ENCODE peak calls at places on chromosomes 4 and X, in ten cellular contexts. F, V, A, C, S, M, D, T, L and O are unnamed samples.

GRCh38 chr4:79576480-79576803 is 168.4 kb upstream of the GK2 start:
- DNase-seq in A (peak), F (no peak), T (peak), D (peak), S (no peak), V (no peak), L (no peak), C (peak), M (no peak), O (no peak)

GRCh38 chrX:25002658-25003015 is 13.1 kb downstream of the ARX start:
- DNase-seq in A (no peak), F (no peak), M (peak), T (no peak), V (no peak), D (no peak), S (no peak), L (no peak), C (no peak), O (no peak)

GRCh38 chrX:29257516-29257915 is 670.3 kb downstream of the IL1RAPL1 start:
- DNase-seq in C (no peak), T (peak), S (no peak), M (no peak), D (no peak), A (no peak), V (no peak), L (no peak), F (no peak), O (no peak)

GRCh38 chr4:184417802-184418511 is 56.4 kb downstream of the IRF2 start:
- DNase-seq in T (peak), V (peak), A (peak), F (no peak), M (no peak), D (no peak), S (peak), C (peak), L (peak), O (no peak)

GRCh38 chr4:150192986-150193385 is 114.7 kb downstream of the DCLK2 start:
- DNase-seq in M (no peak), L (no peak), D (no peak), C (no peak), S (no peak), V (no peak), F (no peak), A (no peak), T (no peak), O (no peak)

GRCh38 chrX:104419211-104419610 is 146.8 kb upstream of the IL1RAPL2 start:
- DNase-seq in A (peak), D (no peak), T (no peak), V (no peak), M (no peak), F (no peak), S (no peak), L (no peak), C (no peak), O (no peak)

GRCh38 chrX:41308884-41309655 is 24.9 kb upstream of the DDX3X start:
- DNase-seq in F (no peak), A (peak), L (no peak), D (no peak), C (no peak), S (no peak), V (no peak), M (no peak), T (peak), O (no peak)

GRCh38 chr4:118776166-118776954 is 59.6 kb downstream of the SEC24D start:
- DNase-seq in V (no peak), L (no peak), C (no peak), T (peak), F (no peak), D (no peak), A (peak), S (no peak), M (no peak), O (no peak)

GRCh38 chr4:116357758-116358157 is 727.6 kb downstream of the TRAM1L1 start:
- DNase-seq in D (no peak), S (no peak), F (no peak), L (no peak), V (no peak), T (peak), C (no peak), A (peak), M (no peak), O (no peak)

GRCh38 chr4:154998284-154998683 is 210.2 kb upstream of the NPY2R start:
- DNase-seq in T (peak), V (no peak), F (no peak), S (no peak), D (no peak), L (no peak), C (no peak), M (no peak), A (peak), O (no peak)

GRCh38 chr4:117267317-117267716 is 181.9 kb upstream of the TRAM1L1 start:
- DNase-seq in L (no peak), V (no peak), S (no peak), M (no peak), D (no peak), A (no peak), C (no peak), F (no peak), T (no peak), O (no peak)

GRCh38 chrX:20472148-20472547 is 205.4 kb upstream of the RPS6KA3 start:
- DNase-seq in T (no peak), F (no peak), S (no peak), V (no peak), L (no peak), C (no peak), A (no peak), M (no peak), D (no peak), O (no peak)

GRCh38 chrX:68369559-68369958 is 63.7 kb downstream of the OPHN1 start:
- DNase-seq in D (no peak), S (no peak), F (no peak), A (peak), C (no peak), V (no peak), M (no peak), L (no peak), T (no peak), O (no peak)

GRCh38 chr4:41209901-41210300 is 4.4 kb downstream of the APBB2 start:
- DNase-seq in A (no peak), S (no peak), T (no peak), D (no peak), M (no peak), L (no peak), V (no peak), C (no peak), F (no peak), O (no peak)

GRCh38 chr4:17027495-17027894 is 129.1 kb upstream of the LDB2 start:
- DNase-seq in V (no peak), A (peak), C (no peak), S (peak), M (no peak), T (peak), F (no peak), L (peak), D (no peak), O (no peak)

GRCh38 chr4:5054532-5054931 is 3.3 kb downstream of the STK32B start:
- DNase-seq in C (no peak), F (no peak), L (no peak), V (no peak), D (no peak), A (no peak), T (no peak), S (no peak), M (no peak), O (no peak)

GRCh38 chr4:761739-762138 is 56.1 kb downstream of the PCGF3 start:
- DNase-seq in S (no peak), V (no peak), T (no peak), L (no peak), F (no peak), A (no peak), M (no peak), D (no peak), C (no peak), O (no peak)

GRCh38 chr4:14726441-14727405 is 275.6 kb upstream of the CPEB2 start:
- DNase-seq in C (no peak), F (no peak), S (no peak), D (no peak), L (peak), T (peak), V (no peak), M (no peak), A (peak), O (no peak)

GRCh38 chr4:139950568-139950967 is 203.4 kb downstream of the MAML3 start:
- DNase-seq in V (no peak), T (peak), D (no peak), F (no peak), A (peak), L (no peak), C (peak), M (no peak), S (peak), O (peak)

GRCh38 chr4:151004222-151004621 is 10.9 kb downstream of the LRBA start:
- DNase-seq in D (no peak), S (no peak), T (peak), L (no peak), M (no peak), C (no peak), A (peak), V (no peak), F (no peak), O (no peak)

GRCh38 chr4:181821039-181822004 is 421.9 kb upstream of the TENM3 start:
- DNase-seq in M (no peak), T (peak), C (no peak), D (no peak), S (peak), V (no peak), A (peak), F (no peak), L (no peak), O (no peak)

GRCh38 chr4:36082817-36083216 is 161.5 kb downstream of the ARAP2 start:
- DNase-seq in M (no peak), F (no peak), A (no peak), L (no peak), V (no peak), S (no peak), D (no peak), T (no peak), C (no peak), O (no peak)

GRCh38 chr4:74624351-74625151 is 169.8 kb downstream of the BTC start:
- DNase-seq in V (no peak), D (no peak), A (peak), C (no peak), M (no peak), L (peak), F (no peak), S (peak), T (peak), O (no peak)

GRCh38 chrX:119605398-119605738 is 856 bp downstream of the NKRF start:
- DNase-seq in F (no peak), M (no peak), S (no peak), V (peak), L (peak), C (no peak), D (no peak), A (peak), T (no peak), O (peak)

GRCh38 chrX:119990995-119991787 is 47.6 kb upstream of the NKAP start:
- DNase-seq in T (no peak), S (no peak), C (peak), M (peak), F (no peak), A (no peak), D (no peak), L (no peak), V (no peak), O (peak)